ENCODE peak calls at places on chromosomes 5 and 9, in five cellular contexts. R, N, W, H and L are unnamed samples.

GRCh38 chr9:130962418-130963316 is 23.6 kb upstream of the FIBCD1 start:
- DNase-seq in R (peak; percentile 95), N (peak; percentile 89), W (no peak), H (peak; percentile 78), L (peak; percentile 56)

GRCh38 chr5:154446183-154447073 is 631 bp downstream of the SAP30L start:
- DNase-seq in R (peak; percentile 66), N (peak; percentile 82), W (peak; percentile 25), H (no peak), L (no peak)

GRCh38 chr9:90204128-90204838 is 438.3 kb downstream of the DIRAS2 start:
- DNase-seq in R (no peak), N (no peak), W (no peak), H (no peak), L (no peak)

GRCh38 chr5:72572236-72572765 is 65.1 kb upstream of the ZNF366 start:
- DNase-seq in R (no peak), N (no peak), W (no peak), H (no peak), L (no peak)

GRCh38 chr9:91214086-91214485 is 147.6 kb downstream of the AUH start:
- DNase-seq in R (peak; percentile 39), N (no peak), W (no peak), H (no peak), L (no peak)

GRCh38 chr5:173454381-173454763 is 126.2 kb upstream of the STC2 start:
- DNase-seq in R (peak; percentile 95), N (no peak), W (no peak), H (no peak), L (no peak)

GRCh38 chr9:87494970-87495471 is 2.6 kb upstream of the DAPK1 start:
- DNase-seq in R (no peak), N (no peak), W (no peak), H (no peak), L (no peak)

GRCh38 chr5:121108725-121109124 is 644.6 kb downstream of the PRR16 start:
- DNase-seq in R (no peak), N (peak; percentile 78), W (no peak), H (no peak), L (no peak)

GRCh38 chr9:138008081-138008841 is 130.7 kb downstream of the CACNA1B start:
- DNase-seq in R (no peak), N (peak; percentile 36), W (no peak), H (no peak), L (no peak)

GRCh38 chr5:175610381-175610780 is 47.5 kb upstream of the HRH2 start:
- DNase-seq in R (no peak), N (no peak), W (no peak), H (no peak), L (no peak)

GRCh38 chr5:92144824-92145223 is 761.7 kb upstream of the ARRDC3 start:
- DNase-seq in R (no peak), N (no peak), W (no peak), H (no peak), L (no peak)

GRCh38 chr5:139246394-139246793 is 47.1 kb upstream of the MATR3 start:
- DNase-seq in R (peak; percentile 60), N (peak; percentile 65), W (no peak), H (no peak), L (no peak)

GRCh38 chr5:35859101-35859661 is 2.5 kb downstream of the IL7R start:
- DNase-seq in R (peak; percentile 28), N (no peak), W (peak; percentile 51), H (no peak), L (no peak)

GRCh38 chr9:1032181-1032580 is 18.0 kb upstream of the DMRT2 start:
- DNase-seq in R (no peak), N (no peak), W (no peak), H (no peak), L (no peak)

GRCh38 chr9:37425298-37425752 is 2.8 kb downstream of the GRHPR start:
- DNase-seq in R (no peak), N (no peak), W (no peak), H (no peak), L (no peak)

GRCh38 chr9:38141751-38142150 is 72.7 kb upstream of the SHB start:
- DNase-seq in R (peak; percentile 83), N (peak; percentile 20), W (no peak), H (peak; percentile 64), L (peak; percentile 33)

GRCh38 chr5:147098233-147098790 is 136.5 kb upstream of the STK32A start:
- DNase-seq in R (peak; percentile 34), N (peak; percentile 86), W (peak; percentile 40), H (peak; percentile 21), L (peak; percentile 13)

GRCh38 chr5:79297661-79298060 is 61.7 kb downstream of the JMY start:
- DNase-seq in R (peak; percentile 1), N (no peak), W (no peak), H (no peak), L (no peak)

GRCh38 chr9:105432247-105432857 is 15.5 kb upstream of the FSD1L start:
- DNase-seq in R (no peak), N (no peak), W (no peak), H (no peak), L (no peak)

GRCh38 chr5:142364251-142365145 is 39.7 kb upstream of the SPRY4 start:
- DNase-seq in R (no peak), N (peak; percentile 75), W (no peak), H (no peak), L (no peak)

GRCh38 chr9:78811562-78812276 is 514.8 kb downstream of the PSAT1 start:
- DNase-seq in R (peak; percentile 61), N (no peak), W (no peak), H (no peak), L (no peak)

GRCh38 chr9:105694320-105694847 is at the start of gene TMEM38B:
- DNase-seq in R (peak; percentile 58), N (peak; percentile 94), W (peak; percentile 86), H (no peak), L (no peak)

GRCh38 chr5:99621772-99622681 is 693.2 kb upstream of the CHD1 start:
- DNase-seq in R (no peak), N (no peak), W (no peak), H (no peak), L (no peak)

GRCh38 chr9:132583584-132584304 is 1.3 kb downstream of the BARHL1 start:
- DNase-seq in R (no peak), N (no peak), W (no peak), H (no peak), L (no peak)

GRCh38 chr5:80933061-80933460 is 27.1 kb upstream of the RASGRF2 start:
- DNase-seq in R (peak; percentile 10), N (no peak), W (no peak), H (no peak), L (no peak)

GRCh38 chr5:83608122-83608521 is 112.5 kb downstream of the HAPLN1 start:
- DNase-seq in R (peak; percentile 40), N (peak; percentile 88), W (peak; percentile 23), H (no peak), L (no peak)

GRCh38 chr5:59768204-59769040 is 125.1 kb downstream of the PDE4D start:
- DNase-seq in R (peak; percentile 33), N (peak; percentile 75), W (no peak), H (no peak), L (no peak)

GRCh38 chr9:134323741-134324358 is 2.4 kb upstream of the RXRA start:
- DNase-seq in R (no peak), N (peak; percentile 67), W (no peak), H (no peak), L (no peak)

GRCh38 chr5:160260881-160261815 is 31.8 kb downstream of the FABP6 start:
- DNase-seq in R (peak; percentile 99), N (peak; percentile 68), W (peak; percentile 43), H (peak; percentile 4), L (no peak)

GRCh38 chr5:143481697-143482531 is 78.4 kb upstream of the NR3C1 start:
- DNase-seq in R (no peak), N (no peak), W (no peak), H (no peak), L (no peak)

GRCh38 chr9:88829276-88829675 is 162.0 kb upstream of the S1PR3 start:
- DNase-seq in R (no peak), N (no peak), W (no peak), H (no peak), L (peak; percentile 54)

GRCh38 chr5:33448118-33448517 is 7.4 kb downstream of the TARS1 start:
- DNase-seq in R (no peak), N (no peak), W (no peak), H (no peak), L (no peak)
- H3K4me3 ChIP-seq in R (no peak overlapping the region), N (no peak overlapping the region), W (no peak overlapping the region), H (no peak overlapping the region), L (no peak overlapping the region)

GRCh38 chr5:34789021-34789531 is 49.9 kb upstream of the TTC23L start:
- DNase-seq in R (peak; percentile 47), N (no peak), W (no peak), H (peak; percentile 38), L (peak; percentile 13)
- TF ChIP-seq CTCF in R (no peak), N (no peak), W (no peak), H (no peak), L (peak; percentile 20)

GRCh38 chr9:96218821-96219614 is 83.0 kb downstream of the HSD17B3 start:
- DNase-seq in R (no peak), N (no peak), W (no peak), H (no peak), L (no peak)
- H3K4me3 ChIP-seq in R (no peak overlapping the region), N (no peak overlapping the region), W (no peak overlapping the region), H (no peak overlapping the region), L (peak overlapping the region; percentile 42)

DNA sequence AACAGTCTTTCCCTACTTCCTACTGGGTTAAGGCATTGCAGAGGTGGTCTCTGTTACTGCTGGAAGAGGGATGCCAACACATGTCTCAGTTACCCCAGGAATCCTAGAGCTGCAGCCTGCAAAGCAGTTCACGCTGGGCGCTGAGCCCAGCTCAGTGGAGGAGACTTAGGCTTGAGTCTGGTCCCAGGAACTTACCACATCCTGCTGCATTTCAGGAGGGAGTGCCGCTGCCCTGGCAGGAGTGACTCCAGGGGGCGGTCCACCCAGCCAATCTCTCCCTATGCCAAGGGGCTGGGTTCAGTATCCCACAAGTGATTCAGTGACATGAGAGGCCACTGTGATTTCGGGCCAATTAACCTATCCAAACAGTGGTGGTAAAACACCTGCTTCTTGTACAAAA is 7.6 kb downstream of the TTC16 start:
- DNase-seq in R (peak; percentile 66), N (no peak), W (no peak), H (peak; percentile 28), L (no peak)
- TF ChIP-seq CTCF in R (no peak), N (no peak), W (no peak), H (peak; percentile 26), L (no peak)

DNA sequence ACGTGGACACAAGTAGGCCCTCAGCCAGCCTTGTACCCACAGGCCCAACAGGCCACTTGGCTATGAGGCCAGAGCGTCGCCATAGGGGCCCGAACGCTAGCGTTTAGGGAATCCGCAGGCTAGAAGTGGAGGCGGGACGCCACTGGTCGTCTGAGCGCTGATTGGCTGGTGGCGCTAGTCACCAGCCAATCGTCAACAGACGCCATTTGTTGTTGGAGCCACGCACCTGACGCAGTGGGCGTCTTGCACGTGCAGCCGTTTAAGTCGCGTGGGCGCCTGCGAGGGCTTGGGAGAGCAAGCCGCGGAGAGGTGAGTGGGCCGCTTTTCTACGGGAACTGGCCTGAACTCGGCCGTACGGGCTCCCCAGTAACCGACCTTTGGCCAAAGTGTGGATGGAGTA is at the start of gene DDX4:
- DNase-seq in R (no peak), N (no peak), W (no peak), H (no peak), L (no peak)
- H3K4me3 ChIP-seq in R (no peak within 1 kb of the TSS), N (no peak within 1 kb of the TSS), W (no peak within 1 kb of the TSS), H (no peak within 1 kb of the TSS), L (no peak within 1 kb of the TSS)